ENCODE peak calls at places on chromosomes 2 and 18, in four cellular contexts. U is SW480; L is thoracic aorta; P is stimulated activated naive B cell treated with anti-CD40 and anti-IgM and Interleukin-4, amounts not matched to agents 10 μg/mL and 1 μg/mL and 100 μg/mL, for 72 hours. W is an unnamed sample.

GRCh38 chr2:121771976-121772742 is 16.7 kb downstream of the TSN start:
- DNase-seq in U (no peak), L (no peak), P (no peak), W (no peak)

GRCh38 chr2:119112230-119112629 is 46.3 kb downstream of the C1QL2 start:
- DNase-seq in U (no peak), P (no peak), L (no peak), W (no peak)

GRCh38 chr2:239852272-239852671 is 172.9 kb downstream of the NDUFA10 start:
- DNase-seq in P (no peak), L (no peak), U (no peak), W (no peak)

GRCh38 chr2:50995610-50996009 is 36.3 kb downstream of the NRXN1 start:
- DNase-seq in P (no peak), U (no peak), L (no peak), W (no peak)

GRCh38 chr18:28127763-28128737 is 48.9 kb downstream of the CDH2 start:
- DNase-seq in L (no peak), U (peak), P (no peak), W (no peak)

GRCh38 chr18:58309610-58310239 is 265.7 kb downstream of the NEDD4L start:
- DNase-seq in P (no peak), L (no peak), U (no peak), W (no peak)

GRCh38 chr2:11446733-11447248 is 19.2 kb downstream of the E2F6 start:
- DNase-seq in U (peak), L (no peak), P (peak), W (peak)

GRCh38 chr2:134220525-134220924 is 33.3 kb upstream of the MGAT5 start:
- DNase-seq in L (no peak), P (no peak), U (no peak), W (no peak)

GRCh38 chr2:25041307-25041927 is 459 bp upstream of the EFR3B start:
- DNase-seq in P (peak), U (peak), L (no peak), W (no peak)

GRCh38 chr2:62383843-62384242 is 122.2 kb downstream of the TMEM17 start:
- DNase-seq in U (no peak), P (no peak), L (no peak), W (no peak)

GRCh38 chr18:76412818-76413565 is 82.0 kb downstream of the ZNF516 start:
- DNase-seq in U (no peak), L (no peak), P (no peak), W (no peak)

GRCh38 chr2:231395188-231396057 is at the start of gene B3GNT7:
- DNase-seq in U (no peak), P (peak), L (no peak), W (no peak)

GRCh38 chr2:110864721-110865120 is 132.3 kb downstream of the ACOXL start:
- DNase-seq in P (no peak), U (no peak), L (no peak), W (no peak)

GRCh38 chr2:71700880-71701397 is 247.6 kb downstream of the DYSF start:
- DNase-seq in P (no peak), L (peak), U (no peak), W (no peak)

GRCh38 chr2:41853427-41854191 is 194.2 kb upstream of the PKDCC start:
- DNase-seq in P (no peak), L (no peak), U (peak), W (no peak)

GRCh38 chr18:26646897-26647296 is 98.5 kb upstream of the KCTD1 start:
- DNase-seq in U (no peak), P (no peak), L (no peak), W (no peak)

GRCh38 chr2:66565291-66565690 is 130.4 kb downstream of the MEIS1 start:
- DNase-seq in U (no peak), P (no peak), L (no peak), W (no peak)

GRCh38 chr2:79630060-79630459 is 117.2 kb downstream of the CTNNA2 start:
- DNase-seq in P (no peak), U (no peak), L (no peak), W (no peak)

GRCh38 chr18:8654482-8655451 is 45.5 kb downstream of the RAB12 start:
- DNase-seq in L (no peak), P (no peak), U (peak), W (no peak)

GRCh38 chr2:68469935-68470334 is 2.5 kb downstream of the APLF start:
- DNase-seq in U (peak), P (no peak), L (no peak), W (no peak)

GRCh38 chr18:76209597-76209996 is 285.4 kb downstream of the ZNF516 start:
- DNase-seq in U (no peak), P (no peak), L (no peak), W (no peak)

GRCh38 chr2:464562-465309 is 176.8 kb upstream of the ALKAL2 start:
- DNase-seq in P (peak), U (no peak), L (no peak), W (no peak)

GRCh38 chr2:27049422-27050280 is 1.8 kb upstream of the AGBL5 start:
- DNase-seq in U (no peak), L (no peak), P (peak), W (peak)

GRCh38 chr2:9950521-9951271 is 797 bp upstream of the GRHL1 start:
- DNase-seq in L (no peak), P (peak), U (peak), W (no peak)

GRCh38 chr2:179129574-179130238 is 79.8 kb upstream of the CCDC141 start:
- DNase-seq in U (peak), L (no peak), P (no peak), W (no peak)

GRCh38 chr2:127094509-127095366 is 12.2 kb downstream of the BIN1 start:
- DNase-seq in P (no peak), L (no peak), U (peak), W (no peak)

GRCh38 chr2:116879646-116880045 is 934.8 kb upstream of the DDX18 start:
- DNase-seq in P (no peak), U (no peak), L (no peak), W (no peak)